ENCODE peak calls at places on chromosomes 4 and X, in four cellular contexts. Q, X, A and W are unnamed samples.

GRCh38 chr4:17013382-17014006 is 115.0 kb upstream of the LDB2 start:
- DNase-seq in A (no peak), X (no peak), Q (no peak), W (no peak)

GRCh38 chr4:71415491-71415890 is 76.7 kb downstream of the SLC4A4 start:
- DNase-seq in A (no peak), X (no peak), Q (no peak), W (no peak)

GRCh38 chr4:168164915-168165548 is 72.7 kb downstream of the ANXA10 start:
- DNase-seq in A (peak), Q (no peak), X (no peak), W (no peak)

GRCh38 chr4:86558799-86559198 is 35.3 kb upstream of the PTPN13 start:
- DNase-seq in A (no peak), Q (no peak), X (no peak), W (no peak)

GRCh38 chr4:139887962-139888735 is 222.5 kb downstream of the MGST2 start:
- DNase-seq in X (no peak), A (no peak), Q (no peak), W (peak)

GRCh38 chr4:37909690-37910486 is 19.0 kb downstream of the TBC1D1 start:
- DNase-seq in Q (no peak), X (no peak), A (no peak), W (no peak)

GRCh38 chr4:72440404-72440803 is 128.6 kb downstream of the ADAMTS3 start:
- DNase-seq in X (no peak), A (no peak), Q (no peak), W (no peak)

GRCh38 chrX:72029473-72030411 is 102.0 kb downstream of the RTL5 start:
- DNase-seq in X (peak), Q (no peak), A (peak), W (no peak)

GRCh38 chrX:39815621-39816020 is 282.1 kb downstream of the BCOR start:
- DNase-seq in Q (peak), X (no peak), A (no peak), W (no peak)

GRCh38 chr4:151266542-151266941 is 10.4 kb upstream of the PRSS48 start:
- DNase-seq in A (no peak), Q (no peak), X (no peak), W (no peak)

GRCh38 chr4:183142566-183143545 is 43.8 kb downstream of the WWC2 start:
- DNase-seq in X (no peak), Q (no peak), A (no peak), W (no peak)

GRCh38 chr4:76376534-76376933 is 44.4 kb downstream of the CCDC158 start:
- DNase-seq in X (no peak), Q (no peak), A (peak), W (no peak)

GRCh38 chr4:76374744-76375143 is 46.2 kb downstream of the CCDC158 start:
- DNase-seq in X (no peak), A (no peak), Q (no peak), W (no peak)

GRCh38 chr4:76377922-76378321 is 43.0 kb downstream of the CCDC158 start:
- DNase-seq in A (peak), X (peak), Q (peak), W (no peak)

GRCh38 chr4:76375703-76376102 is 45.2 kb downstream of the CCDC158 start:
- DNase-seq in A (no peak), X (no peak), Q (no peak), W (no peak)

GRCh38 chr4:76377481-76377901 is 43.5 kb downstream of the CCDC158 start:
- DNase-seq in Q (peak), X (no peak), A (peak), W (no peak)
- TF ChIP-seq BRCA1 in Q (no peak), X (no peak), A (no peak), W (no peak)

GRCh38 chrX:112761239-112762207 is 79.1 kb downstream of the AMOT start:
- DNase-seq in X (no peak), A (no peak), Q (no peak), W (peak)
- H3K4me2 ChIP-seq in X (no peak), A (no peak), Q (no peak), W (peak)

GRCh38 chr4:8063974-8064563 is 94.5 kb downstream of the ABLIM2 start:
- DNase-seq in A (no peak), X (no peak), Q (no peak), W (no peak)
- H2AFZ ChIP-seq in A (no peak), X (no peak), Q (no peak), W (no peak)

GRCh38 chr4:189374176-189374575 is 566.5 kb upstream of the FRG1 start:
- DNase-seq in X (no peak), Q (no peak), A (no peak), W (no peak)

GRCh38 chr4:189377576-189377975 is 563.1 kb upstream of the FRG1 start:
- DNase-seq in Q (no peak), X (no peak), A (no peak), W (no peak)

DNA sequence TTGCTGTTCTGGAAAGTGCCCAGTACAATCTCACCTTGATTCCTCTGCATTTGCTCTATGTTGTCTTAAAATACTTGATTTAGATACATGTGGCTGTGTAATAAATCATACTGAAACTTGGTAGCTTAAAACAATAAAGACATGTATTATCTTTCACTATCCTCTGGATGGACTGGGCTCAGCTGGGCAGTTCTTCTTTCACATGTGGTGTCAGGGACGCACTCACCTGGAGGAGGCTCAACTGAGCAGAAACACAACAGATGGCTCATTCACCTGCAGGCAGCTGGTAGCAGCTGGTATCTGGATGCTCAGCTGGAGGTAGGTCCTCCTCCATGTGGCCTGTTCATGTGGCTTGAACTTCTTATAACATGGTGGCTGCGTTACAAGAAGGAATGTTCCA is 563.8 kb upstream of the FRG1 start:
- DNase-seq in A (no peak), X (no peak), Q (no peak), W (no peak)
- TF ChIP-seq BRCA1 in A (no peak), X (no peak), Q (no peak), W (no peak)

DNA sequence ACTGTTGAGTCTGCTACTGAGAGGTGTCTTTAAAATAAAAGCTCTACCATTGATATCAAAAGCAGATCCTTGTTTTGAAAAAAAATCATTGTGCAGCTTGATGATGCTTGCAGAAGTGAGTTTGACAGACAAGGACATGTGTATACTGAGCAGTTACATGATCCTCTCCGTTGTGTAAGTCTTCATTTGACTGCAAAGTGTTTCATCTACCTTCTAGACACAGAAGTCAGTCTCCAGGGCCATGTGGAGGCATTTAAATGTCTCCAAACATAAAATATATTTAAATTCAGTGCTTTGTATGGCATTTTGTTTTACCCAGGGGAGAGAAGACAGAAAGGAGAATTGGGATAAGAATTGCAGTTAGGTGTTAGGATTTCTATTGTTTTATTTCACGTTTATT is 107.8 kb upstream of the MYOZ2 start:
- DNase-seq in A (no peak), X (no peak), Q (no peak), W (no peak)
- H3K4me2 ChIP-seq in A (no peak), X (no peak), Q (no peak), W (no peak)

DNA sequence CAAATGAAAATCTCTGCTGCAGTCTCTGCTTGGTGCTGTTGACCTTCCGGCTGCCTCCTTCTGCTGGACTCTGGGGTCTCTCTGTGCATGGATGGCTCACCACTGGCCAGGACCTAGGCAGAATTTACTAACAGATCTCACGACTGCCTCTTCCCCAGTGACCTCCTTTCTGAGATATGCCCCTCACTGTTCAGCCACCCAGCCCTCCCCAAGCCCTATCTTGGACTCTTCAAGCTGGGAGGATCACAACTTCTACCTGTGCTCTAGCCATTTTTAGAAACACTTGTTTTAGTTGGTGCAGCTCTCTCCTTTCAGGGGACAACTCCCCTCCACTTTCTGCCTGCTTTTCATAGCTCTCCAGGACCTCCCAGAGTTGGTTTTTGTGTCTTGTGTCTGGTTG is 6.3 kb downstream of the RGS12 start:
- DNase-seq in X (no peak), A (no peak), Q (no peak), W (no peak)
- H2AFZ ChIP-seq in X (no peak), A (no peak), Q (no peak), W (no peak)

GRCh38 chr4:143514432-143514831 is 930 bp downstream of the SMARCA5 start:
- DNase-seq in Q (peak), X (peak), A (peak), W (no peak)
- TF ChIP-seq BRCA1 in Q (no peak), X (no peak), A (no peak), W (no peak)

DNA sequence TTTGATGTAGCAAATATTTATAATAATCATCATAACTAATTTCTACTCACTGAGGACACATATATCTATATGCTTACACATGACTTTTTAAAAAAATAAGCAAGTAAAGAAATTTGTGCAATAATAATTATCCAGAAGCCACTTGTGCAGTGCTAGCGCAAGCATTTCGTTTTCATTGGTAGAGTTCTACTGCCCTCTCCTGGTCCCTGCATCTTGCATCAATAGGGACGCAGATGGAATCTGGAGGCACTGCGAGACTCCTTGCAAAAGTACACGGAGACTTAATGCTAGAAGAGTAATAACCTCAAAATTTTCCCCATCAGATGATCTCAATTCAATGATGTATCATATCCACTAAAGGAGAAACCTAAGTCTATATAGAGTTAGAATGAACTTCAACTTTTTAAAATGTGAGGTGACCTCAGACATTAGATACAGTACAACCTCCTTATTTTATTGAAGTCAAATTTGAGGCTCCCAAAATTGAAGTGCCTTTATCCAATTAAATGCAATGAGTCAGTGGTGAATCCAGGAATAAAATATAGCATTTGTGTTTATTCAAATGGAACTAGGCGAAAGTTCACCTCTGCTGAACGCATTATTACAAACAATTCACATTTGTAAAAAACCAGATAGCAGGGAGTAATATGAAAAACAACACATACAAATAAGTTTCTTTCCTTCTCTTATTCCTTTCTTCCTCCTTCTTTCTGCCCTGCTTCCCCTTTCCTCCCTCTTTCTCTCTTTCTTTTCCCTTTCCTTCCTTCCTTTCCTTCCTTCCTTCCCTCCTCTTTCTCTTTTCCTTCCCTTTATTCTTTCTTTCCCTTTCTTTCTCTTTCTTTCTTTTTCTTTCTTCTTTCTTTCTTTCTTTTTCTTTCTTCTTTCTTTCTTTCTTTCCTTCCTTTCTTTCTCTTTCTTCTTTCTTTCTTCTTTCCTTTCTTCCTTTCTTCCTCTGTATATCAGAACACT is 450.0 kb downstream of the ANKRD50 start:
- DNase-seq in A (peak), X (peak), Q (peak), W (peak)
- H3K4me2 ChIP-seq in A (no peak), X (no peak), Q (no peak), W (no peak)

GRCh38 chrX:11437642-11438379 is 144.6 kb downstream of the AMELX start:
- DNase-seq in X (no peak), Q (peak), A (peak), W (no peak)
- H2AFZ ChIP-seq in X (peak), Q (peak), A (no peak), W (no peak)